ENCODE peak calls at places on chromosomes 6 and 20, in seven cellular contexts. L is body of pancreas; A is naive thymus-derived CD4-positive, alpha-beta T cell; N is gastrocnemius medialis; I is SJSA1; E is uterus; J is esophagus squamous epithelium. Q is an unnamed sample. For H3K4me1, the result is how much of the 10 kb centered on the place peaks cover.

GRCh38 chr6:14059791-14060436 is 57.7 kb upstream of the CD83 start:
- DNase-seq in L (peak), A (no peak), N (peak), I (no peak), E (no peak), J (no peak), Q (no peak)

GRCh38 chr6:155066371-155066770 is 71.3 kb downstream of the TIAM2 start:
- DNase-seq in L (no peak), A (no peak), N (no peak), I (no peak), E (no peak), J (no peak), Q (no peak)

GRCh38 chr20:34579936-34580587 is 21.5 kb downstream of the MAP1LC3A start:
- DNase-seq in L (no peak), A (no peak), N (no peak), I (peak), E (no peak), J (no peak), Q (no peak)

GRCh38 chr6:129890164-129890563 is 29.0 kb upstream of the TMEM244 start:
- DNase-seq in L (no peak), A (no peak), N (no peak), I (no peak), E (no peak), J (no peak), Q (no peak)

GRCh38 chr20:21832442-21833152 is 127.1 kb downstream of the PAX1 start:
- DNase-seq in L (no peak), A (no peak), N (no peak), I (no peak), E (peak), J (no peak), Q (peak)

GRCh38 chr6:15476631-15477380 is 186.0 kb downstream of the DTNBP1 start:
- DNase-seq in L (no peak), A (no peak), N (no peak), I (no peak), E (no peak), J (no peak), Q (no peak)

GRCh38 chr20:19802492-19803158 is 44.6 kb downstream of the RIN2 start:
- DNase-seq in L (peak), A (no peak), N (no peak), I (no peak), E (no peak), J (no peak), Q (no peak)

GRCh38 chr6:13334953-13335352 is 6.6 kb upstream of the TBC1D7 start:
- DNase-seq in L (no peak), A (no peak), N (no peak), I (no peak), E (no peak), J (no peak), Q (no peak)

GRCh38 chr6:98203170-98203806 is 631.1 kb upstream of the POU3F2 start:
- DNase-seq in L (no peak), A (no peak), N (no peak), I (no peak), E (no peak), J (no peak), Q (no peak)

GRCh38 chr6:90072501-90072900 is 178.2 kb downstream of the GJA10 start:
- DNase-seq in L (no peak), A (no peak), N (no peak), I (no peak), E (no peak), J (no peak), Q (no peak)

GRCh38 chr20:47412073-47412472 is 55.6 kb upstream of the ZMYND8 start:
- DNase-seq in L (no peak), A (no peak), N (no peak), I (no peak), E (no peak), J (no peak), Q (no peak)

GRCh38 chr6:82348130-82348529 is 15.5 kb upstream of the TPBG start:
- DNase-seq in L (no peak), A (no peak), N (no peak), I (no peak), E (no peak), J (no peak), Q (no peak)

GRCh38 chr6:2978923-2979322 is 7.6 kb upstream of the SERPINB6 start:
- DNase-seq in L (no peak), A (no peak), N (no peak), I (no peak), E (no peak), J (no peak), Q (no peak)

GRCh38 chr6:41586564-41586963 is 40.4 kb downstream of the FOXP4 start:
- DNase-seq in L (no peak), A (no peak), N (no peak), I (no peak), E (no peak), J (no peak), Q (no peak)

GRCh38 chr6:2651966-2652365 is 98.8 kb downstream of the MYLK4 start:
- DNase-seq in L (no peak), A (no peak), N (no peak), I (no peak), E (no peak), J (no peak), Q (no peak)

GRCh38 chr6:130032758-130033323 is 14.5 kb downstream of the L3MBTL3 start:
- DNase-seq in L (no peak), A (no peak), N (no peak), I (no peak), E (no peak), J (no peak), Q (no peak)

GRCh38 chr6:89694428-89694827 is 55.9 kb upstream of the LYRM2 start:
- DNase-seq in L (no peak), A (no peak), N (no peak), I (no peak), E (no peak), J (no peak), Q (no peak)

GRCh38 chr20:47032969-47033578 is 138.4 kb downstream of the EYA2 start:
- DNase-seq in L (no peak), A (no peak), N (peak), I (no peak), E (no peak), J (no peak), Q (no peak)

GRCh38 chr20:3652217-3652616 is 11.0 kb downstream of the GFRA4 start:
- DNase-seq in L (peak), A (no peak), N (no peak), I (no peak), E (no peak), J (no peak), Q (no peak)

GRCh38 chr6:168192195-168192900 is 113.3 kb upstream of the FRMD1 start:
- DNase-seq in L (no peak), A (no peak), N (no peak), I (peak), E (peak), J (no peak), Q (no peak)

GRCh38 chr20:49750611-49751396 is 37.1 kb upstream of the B4GALT5 start:
- DNase-seq in L (no peak), A (no peak), N (peak), I (no peak), E (no peak), J (no peak), Q (no peak)

GRCh38 chr6:158784505-158784904 is 34.7 kb downstream of the EZR start:
- DNase-seq in L (no peak), A (no peak), N (no peak), I (peak), E (no peak), J (no peak), Q (no peak)

GRCh38 chr6:23176883-23177282 is 607.5 kb downstream of the HDGFL1 start:
- DNase-seq in L (no peak), A (no peak), N (no peak), I (no peak), E (no peak), J (no peak), Q (no peak)

GRCh38 chr20:40508821-40509220 is 180.2 kb downstream of the MAFB start:
- DNase-seq in L (no peak), A (no peak), N (no peak), I (no peak), E (no peak), J (no peak), Q (no peak)

GRCh38 chr6:170182781-170183120 is 108.1 kb downstream of the DLL1 start:
- DNase-seq in L (no peak), A (no peak), N (no peak), I (no peak), E (no peak), J (no peak), Q (no peak)

GRCh38 chr20:55668659-55669058 is 336.7 kb downstream of the CBLN4 start:
- DNase-seq in L (no peak), A (no peak), N (no peak), I (no peak), E (no peak), J (no peak), Q (no peak)

GRCh38 chr6:131950767-131951575 is at the start of gene CCN2:
- DNase-seq in L (peak), A (no peak), N (peak), I (peak), E (peak), J (no peak), Q (peak)

GRCh38 chr20:36538026-36538764 is 3.1 kb upstream of the MYL9 start:
- DNase-seq in L (no peak), A (no peak), N (no peak), I (no peak), E (no peak), J (no peak), Q (no peak)

GRCh38 chr20:33477386-33478234 is 12.3 kb upstream of the CBFA2T2 start:
- DNase-seq in L (no peak), A (no peak), N (no peak), I (no peak), E (no peak), J (no peak), Q (no peak)

GRCh38 chr20:25076731-25077609 is 5.0 kb downstream of the VSX1 start:
- DNase-seq in L (peak), A (no peak), N (peak), I (peak), E (peak), J (no peak), Q (no peak)

GRCh38 chr6:139378882-139379341 is 4.5 kb upstream of the CITED2 start:
- DNase-seq in L (no peak), A (no peak), N (no peak), I (no peak), E (no peak), J (no peak), Q (no peak)

GRCh38 chr20:36927704-36928103 is 23.8 kb downstream of the SAMHD1 start:
- DNase-seq in L (no peak), A (no peak), N (no peak), I (no peak), E (no peak), J (no peak), Q (no peak)

DNA sequence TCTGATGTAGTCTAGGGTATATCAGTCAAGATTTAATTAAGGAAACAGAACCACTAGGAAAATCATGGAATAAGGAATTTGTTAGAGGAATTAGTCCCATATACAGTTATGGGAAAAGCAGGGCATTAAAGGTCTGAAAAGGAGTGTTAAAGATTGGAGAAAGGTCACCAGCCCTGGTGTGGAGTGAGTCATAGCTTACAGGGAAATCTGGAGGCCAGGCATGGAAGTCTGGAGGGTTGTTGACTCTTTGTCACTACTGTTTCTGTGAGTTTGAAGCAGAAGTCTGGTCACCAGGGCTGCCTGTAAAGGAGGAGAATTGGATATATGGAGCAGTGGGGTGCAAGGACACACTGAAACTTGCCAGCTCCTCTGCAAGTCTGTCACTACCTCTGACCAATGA is 28.6 kb downstream of the CDC5L start:
- DNase-seq in L (peak), A (no peak), N (no peak), I (no peak), E (no peak), J (no peak), Q (no peak)
- H3K4me1 ChIP-seq in L (under half), A (under half), N (under half), I (under half), E (under half), J (under half), Q (under half)

GRCh38 chr6:31905041-31905440 is 3.2 kb upstream of the ZBTB12 start:
- DNase-seq in L (no peak), A (no peak), N (no peak), I (no peak), E (no peak), J (no peak), Q (no peak)
- H3K4me1 ChIP-seq in L (under half), A (under half), N (under half), I (under half), E (under half), J (under half), Q (under half)

GRCh38 chr6:126650931-126651330 is 311.0 kb downstream of the CENPW start:
- DNase-seq in L (no peak), A (no peak), N (no peak), I (no peak), E (no peak), J (no peak), Q (no peak)
- H3K4me1 ChIP-seq in L (under half), A (under half), N (under half), I (under half), E (under half), J (under half), Q (under half)

GRCh38 chr6:134449004-134449403 is 131.1 kb upstream of the SGK1 start:
- DNase-seq in L (no peak), A (no peak), N (no peak), I (no peak), E (no peak), J (no peak), Q (no peak)
- H3K4me1 ChIP-seq in L (half or more), A (under half), N (under half), I (under half), E (under half), J (under half), Q (under half)

GRCh38 chr6:33204165-33204414 is 365 bp upstream of the HSD17B8 start:
- DNase-seq in L (no peak), A (no peak), N (no peak), I (no peak), E (no peak), J (no peak), Q (no peak)
- H3K4me1 ChIP-seq in L (half or more), A (under half), N (half or more), I (half or more), E (under half), J (under half), Q (under half)

DNA sequence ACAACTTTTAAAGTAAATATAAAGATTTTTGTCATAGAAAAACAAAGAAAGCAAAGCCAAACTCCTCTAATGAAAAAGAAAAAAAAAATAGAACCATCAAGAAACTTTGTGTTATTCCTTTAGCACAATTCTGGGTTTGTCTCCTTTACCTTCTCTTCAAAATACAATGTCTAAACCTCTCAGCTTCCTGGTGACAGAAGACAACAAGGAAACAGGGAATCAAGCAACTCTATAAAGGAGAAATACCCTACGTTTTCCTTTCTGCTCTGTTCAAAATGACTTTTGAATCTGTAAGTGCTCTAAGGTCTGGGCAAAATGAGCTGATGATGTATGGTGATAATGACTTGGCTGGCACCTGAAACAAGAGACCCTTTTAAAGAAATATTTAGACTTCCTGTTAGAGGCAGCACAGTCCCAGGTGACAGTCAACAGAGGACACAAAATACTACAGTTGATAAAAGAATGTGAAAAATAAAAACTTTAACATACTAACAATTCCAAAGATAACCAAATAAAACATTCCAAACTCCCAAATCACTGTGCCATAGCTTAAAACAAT is 101.4 kb downstream of the PRDM1 start:
- DNase-seq in L (no peak), A (no peak), N (no peak), I (no peak), E (no peak), J (no peak), Q (no peak)
- H3K4me1 ChIP-seq in L (under half), A (under half), N (under half), I (under half), E (under half), J (under half), Q (under half)

DNA sequence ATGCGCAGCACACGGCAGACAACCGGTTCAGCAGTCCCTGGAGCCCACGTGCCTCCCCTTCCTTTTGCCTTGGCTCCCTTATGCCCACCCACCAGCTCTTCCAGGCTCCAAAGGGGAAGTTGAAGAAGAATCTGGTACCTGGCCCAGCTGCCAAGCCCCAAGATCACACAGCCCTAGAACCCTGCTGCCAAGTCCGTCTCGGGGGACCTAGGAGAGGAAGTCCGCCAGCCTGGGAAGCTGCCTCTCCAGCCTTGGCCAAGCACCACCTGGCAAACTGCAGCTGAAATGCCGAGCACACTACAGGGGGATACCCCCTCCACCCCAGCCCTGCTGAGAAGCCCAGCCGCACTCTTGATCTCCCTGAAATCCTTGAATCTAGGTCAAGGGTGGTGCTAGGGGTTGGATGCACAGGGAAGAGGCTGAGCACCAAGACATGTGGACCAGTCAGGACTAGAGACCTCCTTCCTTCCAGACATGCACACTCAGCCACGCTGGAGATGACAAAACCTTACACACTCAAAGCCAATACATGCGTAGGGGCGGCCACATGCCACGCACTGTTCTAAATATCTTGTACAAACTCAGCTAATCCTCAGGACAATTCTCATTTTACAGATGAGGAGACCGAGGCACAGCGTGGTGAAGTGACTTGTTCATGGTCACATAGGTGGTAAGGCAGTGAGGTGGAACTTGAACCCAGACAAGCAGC is 124.1 kb downstream of the PREX1 start:
- DNase-seq in L (peak), A (no peak), N (peak), I (no peak), E (no peak), J (no peak), Q (peak)
- H3K4me1 ChIP-seq in L (under half), A (under half), N (under half), I (under half), E (under half), J (under half), Q (under half)

DNA sequence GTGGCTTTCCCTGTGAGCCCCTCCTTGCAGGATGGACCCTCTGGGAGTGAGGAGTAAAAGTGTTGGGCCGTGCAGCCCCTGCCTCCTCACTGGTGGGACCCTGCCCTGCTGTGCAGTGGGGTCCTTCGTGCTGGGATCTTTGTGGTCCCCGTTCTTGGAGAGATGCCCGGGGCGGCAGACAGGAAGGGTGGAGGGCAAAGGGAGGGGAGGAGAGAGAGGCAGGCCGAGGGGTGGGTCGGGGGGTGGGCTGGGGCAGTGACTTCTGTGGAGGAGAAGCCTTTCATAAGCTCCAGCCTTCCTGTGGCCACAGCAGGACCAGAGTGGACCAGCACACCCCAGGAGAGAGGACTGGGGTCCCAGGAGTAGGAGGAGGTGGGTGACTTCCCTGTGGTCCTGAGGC is at the start of gene COL20A1:
- DNase-seq in L (no peak), A (no peak), N (no peak), I (no peak), E (no peak), J (no peak), Q (no peak)
- H3K4me1 ChIP-seq in L (under half), A (under half), N (under half), I (under half), E (under half), J (under half), Q (under half)

DNA sequence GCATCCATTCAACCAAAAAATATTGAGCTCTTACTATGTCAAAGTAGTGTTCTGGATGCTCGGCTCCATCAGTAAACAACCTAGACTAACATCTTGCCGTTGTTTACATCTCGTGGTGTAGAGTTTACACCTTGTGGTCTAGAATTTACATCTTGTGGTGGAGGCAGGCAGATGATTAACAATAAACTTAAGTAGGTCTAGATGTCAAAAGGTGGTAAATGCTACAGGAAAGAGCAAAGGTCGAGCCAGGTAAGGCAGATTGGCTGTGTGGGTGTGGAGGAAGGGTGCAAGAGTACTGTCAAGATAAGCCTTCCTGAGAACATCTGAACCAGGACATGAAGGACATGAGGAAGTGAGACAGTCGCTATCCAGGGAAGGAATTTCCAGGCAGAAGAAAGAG is 88.4 kb upstream of the ESR1 start:
- DNase-seq in L (no peak), A (no peak), N (no peak), I (no peak), E (no peak), J (no peak), Q (no peak)
- H3K4me1 ChIP-seq in L (under half), A (under half), N (under half), I (under half), E (under half), J (under half), Q (under half)

Q was measured in aorta.